ENCODE peak calls at places on chromosomes 13 and 19, in five cellular contexts. S is GM12878, K is K562, N is HepG2, E is H1. Q is an unnamed sample.

GRCh38 chr13:110442946-110443632 is 118.4 kb downstream of the RAB20 start:
- DNase-seq in K (no peak), S (no peak), E (no peak), N (no peak), Q (no peak)

GRCh38 chr19:19406878-19407639 is 1.6 kb downstream of the GATAD2A start:
- DNase-seq in N (peak), S (no peak), K (no peak), E (no peak), Q (no peak)

GRCh38 chr13:100630564-100630963 is 42.0 kb upstream of the GGACT start:
- DNase-seq in K (no peak), S (no peak), N (peak), E (no peak), Q (peak)

GRCh38 chr19:30665449-30665848 is 293.3 kb downstream of the ZNF536 start:
- DNase-seq in N (no peak), E (no peak), S (no peak), K (no peak), Q (no peak)

GRCh38 chr13:47757681-47758080 is 243.4 kb downstream of the SUCLA2 start:
- DNase-seq in S (no peak), E (no peak), K (no peak), N (no peak), Q (no peak)

GRCh38 chr13:48431431-48431830 is 18.5 kb upstream of the LPAR6 start:
- DNase-seq in N (peak), E (no peak), K (no peak), S (no peak), Q (no peak)

GRCh38 chr13:74450976-74451375 is 316.8 kb upstream of the KLF12 start:
- DNase-seq in E (no peak), K (no peak), S (no peak), N (no peak), Q (no peak)

GRCh38 chr19:18869781-18870530 is 26.0 kb downstream of the CERS1 start:
- DNase-seq in S (no peak), E (no peak), N (no peak), K (no peak), Q (peak)

GRCh38 chr19:16676101-16676798 is 15.3 kb downstream of the TMEM38A start:
- DNase-seq in S (no peak), N (peak), K (no peak), E (no peak), Q (no peak)

GRCh38 chr13:105097501-105097900 is 1438.0 kb downstream of the EFNB2 start:
- DNase-seq in S (no peak), E (no peak), N (no peak), K (no peak), Q (no peak)

GRCh38 chr13:60613080-60613479 is 216.1 kb downstream of the TDRD3 start:
- DNase-seq in N (no peak), E (no peak), K (no peak), S (no peak), Q (no peak)

GRCh38 chr13:38637576-38637975 is 49.3 kb upstream of the FREM2 start:
- DNase-seq in K (no peak), E (no peak), S (no peak), N (no peak), Q (no peak)

GRCh38 chr13:96984061-96984508 is 10.2 kb downstream of the OXGR1 start:
- DNase-seq in K (no peak), E (no peak), S (peak), N (no peak), Q (peak)

GRCh38 chr13:25171517-25172302 is at the start of gene AMER2:
- DNase-seq in K (no peak), N (no peak), E (no peak), S (no peak), Q (peak)

GRCh38 chr13:22793598-22794134 is 387.1 kb upstream of the SGCG start:
- DNase-seq in E (no peak), K (no peak), S (no peak), N (peak), Q (peak)

GRCh38 chr13:79692846-79693245 is 211.9 kb downstream of the NDFIP2 start:
- DNase-seq in K (no peak), N (no peak), S (no peak), E (no peak), Q (no peak)

GRCh38 chr19:16066611-16067104 is 9.6 kb upstream of the TPM4 start:
- DNase-seq in K (peak), S (no peak), N (peak), E (no peak), Q (no peak)

GRCh38 chr13:45749026-45749759 is 47.1 kb downstream of the CBY2 start:
- DNase-seq in K (no peak), N (no peak), E (no peak), S (no peak), Q (no peak)

GRCh38 chr19:29988351-29988750 is 46.3 kb downstream of the URI1 start:
- DNase-seq in S (no peak), E (no peak), N (peak), K (peak), Q (peak)

GRCh38 chr13:114115796-114116195 is 16.6 kb downstream of the RASA3 start:
- DNase-seq in K (no peak), S (no peak), N (no peak), E (no peak), Q (no peak)

GRCh38 chr13:62846302-62846701 is 1430.7 kb upstream of the PCDH20 start:
- DNase-seq in S (no peak), N (no peak), K (no peak), E (no peak), Q (no peak)

GRCh38 chr19:11288349-11288748 is 7.6 kb upstream of the TSPAN16 start:
- DNase-seq in S (no peak), K (no peak), E (no peak), N (no peak), Q (peak)

GRCh38 chr19:2540646-2541454 is 64.9 kb downstream of the GADD45B start:
- DNase-seq in N (peak), S (no peak), K (no peak), E (peak), Q (peak)

GRCh38 chr13:111143875-111144540 is 28.9 kb downstream of the ARHGEF7 start:
- DNase-seq in K (no peak), S (no peak), N (no peak), E (no peak), Q (no peak)

GRCh38 chr13:42215578-42216421 is 56.2 kb upstream of the AKAP11 start:
- DNase-seq in N (peak), E (no peak), S (peak), K (peak), Q (peak)

GRCh38 chr19:11460207-11460606 is 20.6 kb downstream of the ELAVL3 start:
- DNase-seq in N (no peak), E (no peak), S (no peak), K (peak), Q (no peak)

GRCh38 chr13:23673354-23673753 is 103.1 kb downstream of the TNFRSF19 start:
- DNase-seq in N (no peak), S (no peak), K (no peak), E (no peak), Q (no peak)

GRCh38 chr13:38636756-38637155 is 50.1 kb upstream of the FREM2 start:
- DNase-seq in K (no peak), E (no peak), N (no peak), S (no peak), Q (peak)

GRCh38 chr19:34888091-34888490 is 38.6 kb upstream of the ZNF30 start:
- DNase-seq in E (no peak), S (no peak), K (no peak), N (peak), Q (peak)

GRCh38 chr13:40316301-40316700 is 350.1 kb downstream of the FOXO1 start:
- DNase-seq in E (no peak), N (no peak), S (no peak), K (no peak), Q (no peak)

GRCh38 chr19:48512504-48513288 is 1.1 kb upstream of the LMTK3 start:
- DNase-seq in E (no peak), K (no peak), S (no peak), N (no peak), Q (no peak)

GRCh38 chr19:48516536-48516935 is 4.9 kb upstream of the LMTK3 start:
- DNase-seq in E (no peak), S (no peak), K (no peak), N (no peak), Q (no peak)

GRCh38 chr19:48513289-48514122 is 1.9 kb upstream of the LMTK3 start:
- DNase-seq in K (peak), S (no peak), N (peak), E (no peak), Q (peak)

GRCh38 chr19:48511800-48512503 is at the start of gene LMTK3:
- DNase-seq in K (peak), S (no peak), E (no peak), N (no peak), Q (peak)

GRCh38 chr19:48514123-48514458 is 2.5 kb upstream of the LMTK3 start:
- DNase-seq in S (no peak), E (no peak), K (no peak), N (no peak), Q (no peak)
- H3K4me2 ChIP-seq in S (peak), E (peak), K (peak), N (peak), Q (peak)

GRCh38 chr13:86918682-86919081 is 752.5 kb upstream of the SLITRK5 start:
- DNase-seq in N (no peak), S (no peak), K (no peak), E (no peak), Q (peak)
- TF ChIP-seq CREB1 in N (no peak), S (no peak), K (no peak), E (no peak), Q (no peak)

DNA sequence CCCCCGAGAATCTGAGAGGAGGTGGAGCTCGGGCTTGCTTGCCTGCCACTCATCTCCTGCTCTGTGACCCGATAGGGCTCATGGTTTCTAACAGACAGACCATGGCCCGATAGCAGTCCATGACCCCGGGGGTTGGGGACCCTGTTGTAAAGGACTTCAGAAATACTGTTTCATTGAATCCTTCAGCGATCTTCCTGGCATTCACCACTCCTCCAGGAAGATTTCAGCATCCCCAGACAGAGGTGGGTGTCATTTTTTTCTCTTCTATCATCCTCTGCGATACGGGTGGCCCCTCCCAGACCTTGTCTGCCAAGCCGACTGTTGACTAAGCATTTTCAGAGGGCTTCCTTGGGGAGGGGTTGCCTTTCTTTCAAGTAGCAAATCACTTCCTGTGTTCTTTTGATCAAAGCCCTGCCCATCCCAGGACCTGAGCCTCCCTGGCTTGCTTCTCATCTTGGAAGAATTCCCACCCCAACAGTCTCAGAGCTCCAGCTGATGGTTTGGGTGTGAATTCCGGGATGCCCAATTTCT is 1.7 kb downstream of the MYO1F start:
- DNase-seq in N (no peak), E (no peak), S (no peak), K (no peak), Q (peak)
- H3K4me3 ChIP-seq in N (no peak), E (no peak), S (peak), K (no peak), Q (peak)

GRCh38 chr19:4990306-4990705 is 21.4 kb downstream of the KDM4B start:
- DNase-seq in S (no peak), E (no peak), N (no peak), K (no peak), Q (no peak)

GRCh38 chr19:4993683-4994082 is 24.8 kb downstream of the KDM4B start:
- DNase-seq in K (no peak), N (no peak), E (no peak), S (no peak), Q (no peak)

GRCh38 chr19:4991538-4991937 is 22.6 kb downstream of the KDM4B start:
- DNase-seq in E (no peak), N (no peak), K (no peak), S (no peak), Q (no peak)

GRCh38 chr19:4988770-4989251 is 19.9 kb downstream of the KDM4B start:
- DNase-seq in K (no peak), S (no peak), E (no peak), N (no peak), Q (no peak)

DNA sequence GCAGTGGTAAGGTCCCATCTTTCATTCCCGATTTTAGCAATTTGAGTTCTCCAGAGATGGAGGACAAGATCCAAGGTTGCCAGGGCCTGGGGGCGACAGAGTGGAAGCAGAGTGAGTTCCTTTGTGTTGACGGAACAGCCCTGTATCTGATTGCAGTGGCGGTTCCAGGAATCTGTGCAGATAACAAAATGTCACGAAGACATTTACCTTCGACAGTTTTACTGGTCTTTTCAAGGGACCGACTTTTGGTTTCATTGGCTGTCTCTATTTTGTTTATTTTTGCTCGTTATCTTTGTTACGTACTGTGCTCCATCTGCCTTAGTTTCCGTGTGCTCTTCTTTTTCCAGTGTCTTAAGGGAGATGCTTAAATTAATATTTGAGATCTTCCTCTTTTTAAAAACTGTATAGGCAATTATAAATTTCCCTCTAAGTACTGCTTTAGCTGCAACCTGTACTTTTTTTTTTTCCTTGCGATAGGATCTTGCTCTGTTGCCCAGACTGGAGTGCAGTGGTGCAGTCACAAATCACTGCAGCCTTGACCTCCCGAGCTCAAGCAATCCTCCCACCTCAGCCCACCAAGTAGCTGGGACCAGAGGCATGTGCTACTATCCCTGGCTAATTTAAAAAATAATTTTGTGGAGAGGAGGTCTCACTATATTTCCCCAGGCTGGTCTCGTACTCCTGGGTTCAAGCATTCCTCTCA is 23.2 kb downstream of the KDM4B start:
- DNase-seq in K (no peak), N (no peak), E (no peak), S (no peak), Q (no peak)
- H3K4me2 ChIP-seq in K (no peak), N (no peak), E (no peak), S (no peak), Q (no peak)

DNA sequence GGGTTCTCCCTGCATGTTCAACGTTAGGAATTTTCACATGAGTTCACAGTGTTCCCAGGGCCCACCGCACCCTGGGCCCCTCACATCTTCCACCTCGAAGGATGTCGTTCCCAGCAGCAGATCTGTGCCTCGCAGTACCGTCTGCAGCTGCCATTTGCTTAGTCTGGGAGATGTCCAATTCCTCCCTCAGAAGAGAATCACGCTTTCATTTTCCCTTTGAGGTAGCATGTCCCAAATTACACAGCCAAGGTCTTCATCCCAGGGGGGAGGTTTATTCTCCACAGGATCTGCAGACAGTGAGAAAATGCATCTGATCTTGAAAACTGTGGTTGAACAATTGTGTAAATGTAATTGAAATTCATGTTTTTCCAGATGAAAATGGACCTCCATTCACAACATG is 150.2 kb downstream of the DCT start:
- DNase-seq in E (no peak), N (no peak), S (no peak), K (no peak), Q (no peak)
- TF ChIP-seq CREB1 in E (no peak), N (no peak), S (no peak), K (no peak), Q (no peak)

DNA sequence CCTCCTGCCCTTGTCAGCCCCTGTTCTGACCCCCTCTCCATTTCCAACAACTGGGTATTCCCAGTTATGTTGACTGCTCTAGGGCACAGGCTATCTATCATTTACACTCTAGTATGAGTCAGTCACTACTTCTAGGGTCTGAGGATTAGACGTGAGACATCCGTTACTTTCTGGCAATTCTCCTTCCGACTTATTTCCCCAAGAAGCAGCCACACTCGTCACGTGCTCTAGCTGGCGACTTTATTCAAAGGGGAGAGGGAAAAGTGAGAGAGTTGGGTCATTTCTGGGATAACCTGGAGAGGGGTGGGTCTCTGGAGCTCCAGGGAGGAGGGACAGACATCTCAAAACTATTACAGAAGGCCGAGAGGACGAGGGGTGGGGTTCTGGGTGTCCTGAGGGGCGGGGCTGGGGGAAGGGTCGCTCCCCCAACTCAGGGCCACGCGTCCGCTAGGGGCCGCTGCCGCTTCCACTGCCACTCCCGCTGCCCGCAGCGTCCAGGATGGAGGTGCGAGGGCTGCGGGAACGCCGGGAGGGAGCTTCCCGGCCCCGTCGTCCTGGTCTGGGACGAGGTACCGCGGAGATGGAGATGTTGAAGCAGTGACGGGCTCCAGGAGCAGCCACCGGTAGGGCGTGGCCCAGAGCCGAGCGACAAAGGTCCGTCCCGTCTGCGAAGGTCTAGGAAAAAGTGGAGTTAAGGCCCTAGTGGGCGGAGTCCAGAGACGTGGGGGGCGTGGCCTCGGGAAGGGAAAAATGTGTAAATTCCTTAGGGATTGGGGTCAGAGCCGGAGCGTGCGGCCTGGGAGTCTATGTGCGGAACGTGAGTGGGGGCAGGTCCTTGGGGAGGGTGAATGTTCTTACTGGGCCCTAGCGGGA is 8.9 kb downstream of the RTBDN start:
- DNase-seq in N (no peak), K (peak), S (no peak), E (no peak), Q (peak)
- H3K4me3 ChIP-seq in N (no peak), K (peak), S (no peak), E (peak), Q (peak)

GRCh38 chr19:43776285-43776684 is 4.5 kb downstream of the KCNN4 start:
- DNase-seq in K (peak), N (no peak), S (no peak), E (no peak), Q (no peak)

GRCh38 chr19:43779147-43779819 is 1.5 kb downstream of the KCNN4 start:
- DNase-seq in N (no peak), E (no peak), S (no peak), K (no peak), Q (no peak)

GRCh38 chr19:43778651-43779050 is 2.1 kb downstream of the KCNN4 start:
- DNase-seq in S (no peak), N (no peak), K (no peak), E (no peak), Q (no peak)

GRCh38 chr19:43775299-43775890 is 5.4 kb downstream of the KCNN4 start:
- DNase-seq in E (no peak), K (no peak), N (no peak), S (no peak), Q (no peak)

GRCh38 chr19:43777163-43777700 is 3.5 kb downstream of the KCNN4 start:
- DNase-seq in N (no peak), S (no peak), E (no peak), K (no peak), Q (no peak)
- H3K4me2 ChIP-seq in N (no peak), S (peak), E (no peak), K (peak), Q (peak)

GRCh38 chr13:95559100-95559499 is 6.6 kb downstream of the CLDN10 start:
- DNase-seq in E (no peak), S (no peak), N (no peak), K (no peak), Q (no peak)

GRCh38 chr13:95564948-95565347 is 12.4 kb downstream of the CLDN10 start:
- DNase-seq in S (no peak), K (no peak), N (no peak), E (no peak), Q (no peak)

GRCh38 chr13:95564091-95564490 is 11.6 kb downstream of the CLDN10 start:
- DNase-seq in K (no peak), S (no peak), N (no peak), E (no peak), Q (no peak)

GRCh38 chr13:95556981-95557380 is 4.5 kb downstream of the CLDN10 start:
- DNase-seq in S (no peak), E (no peak), K (no peak), N (no peak), Q (no peak)

GRCh38 chr13:95560387-95560786 is 7.9 kb downstream of the CLDN10 start:
- DNase-seq in E (no peak), N (no peak), S (no peak), K (no peak), Q (no peak)
- TF ChIP-seq CREB1 in E (no peak), N (no peak), S (no peak), K (no peak), Q (no peak)

DNA sequence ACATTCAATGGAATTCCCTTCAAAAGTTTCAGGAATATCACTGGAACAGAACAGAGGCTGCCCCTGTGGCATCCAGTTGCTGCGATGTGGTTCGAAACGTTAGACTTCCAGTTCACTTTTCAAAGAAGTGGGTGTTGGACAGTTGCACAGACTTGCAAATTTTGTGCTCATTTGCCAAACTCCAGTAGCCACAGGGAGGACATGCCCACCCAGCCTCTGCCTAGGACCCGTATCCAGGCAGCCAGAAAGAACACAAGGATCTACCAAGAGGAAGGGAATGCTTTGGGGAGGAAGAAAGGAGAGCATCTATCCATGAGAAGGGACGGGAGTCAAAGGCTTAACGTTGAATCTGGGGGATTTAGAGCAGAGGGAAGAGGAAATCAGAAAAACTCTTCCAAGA is at the start of gene METTL21C:
- DNase-seq in S (no peak), E (no peak), K (no peak), N (no peak), Q (no peak)
- H3K4me3 ChIP-seq in S (no peak), E (no peak), K (no peak), N (no peak), Q (no peak)

Q was measured in GM23338.